ENCODE peak calls at places on chromosomes 3 and 15, in seven cellular contexts. J is effector memory CD8-positive, alpha-beta T cell; X is omental fat pad; H is AG04450; I is RPMI7951; U is stromal cell of bone marrow; T is lower leg skin. F is an unnamed sample.

GRCh38 chr15:48388017-48388936 is 57.0 kb downstream of the DUT start:
- DNase-seq in H (no peak), X (no peak), I (peak), T (no peak), J (no peak), U (no peak), F (no peak)

GRCh38 chr3:52879090-52879489 is 18.3 kb downstream of the STIMATE start:
- DNase-seq in J (no peak), T (no peak), H (no peak), X (no peak), U (no peak), I (no peak), F (no peak)

GRCh38 chr3:58055309-58055708 is 47.1 kb downstream of the FLNB start:
- DNase-seq in U (no peak), X (no peak), H (no peak), I (no peak), T (no peak), J (no peak), F (no peak)

GRCh38 chr15:59792359-59792758 is 103.2 kb upstream of the BNIP2 start:
- DNase-seq in T (no peak), J (peak), X (no peak), U (no peak), H (no peak), I (no peak), F (no peak)

GRCh38 chr3:149278911-149279310 is 54.5 kb downstream of the TM4SF18 start:
- DNase-seq in H (no peak), T (no peak), U (no peak), I (no peak), X (no peak), J (no peak), F (no peak)

GRCh38 chr3:158685151-158685550 is 12.7 kb upstream of the LXN start:
- DNase-seq in U (no peak), H (no peak), X (no peak), I (no peak), J (no peak), T (no peak), F (no peak)

GRCh38 chr3:189833996-189834395 is 202.8 kb downstream of the TP63 start:
- DNase-seq in T (peak), I (peak), H (no peak), X (no peak), U (no peak), J (no peak), F (no peak)

GRCh38 chr15:67064607-67065530 is 533 bp upstream of the SMAD3 start:
- DNase-seq in I (no peak), T (peak), J (peak), X (no peak), U (no peak), H (no peak), F (peak)

GRCh38 chr3:196144383-196145105 is 62.7 kb upstream of the TFRC start:
- DNase-seq in U (peak), T (no peak), H (peak), X (no peak), J (peak), I (no peak), F (no peak)

GRCh38 chr3:56137406-56137805 is 330.9 kb downstream of the ERC2 start:
- DNase-seq in T (no peak), J (no peak), X (no peak), U (peak), I (peak), H (no peak), F (no peak)

GRCh38 chr3:99648496-99648895 is 10.1 kb downstream of the COL8A1 start:
- DNase-seq in J (no peak), I (no peak), U (no peak), T (no peak), H (no peak), X (no peak), F (no peak)

GRCh38 chr3:11059090-11059798 is 66.7 kb downstream of the SLC6A1 start:
- DNase-seq in I (peak), T (peak), J (no peak), H (peak), X (no peak), U (peak), F (peak)

GRCh38 chr15:73683624-73684536 is at the start of gene CD276:
- DNase-seq in U (peak), I (peak), J (no peak), X (peak), T (peak), H (no peak), F (peak)

GRCh38 chr15:68370768-68371151 is 61.2 kb downstream of the ITGA11 start:
- DNase-seq in H (no peak), J (no peak), T (peak), I (no peak), X (no peak), U (no peak), F (no peak)

GRCh38 chr15:61091229-61091628 is 137.9 kb downstream of the RORA start:
- DNase-seq in X (no peak), U (no peak), I (no peak), T (no peak), H (no peak), J (no peak), F (no peak)

GRCh38 chr3:138833908-138834358 is 795 bp downstream of the PIK3CB start:
- DNase-seq in U (peak), T (peak), X (no peak), H (no peak), I (peak), J (no peak), F (no peak)

GRCh38 chr3:42507252-42507651 is 4.8 kb downstream of the VIPR1 start:
- DNase-seq in T (peak), H (no peak), I (no peak), U (no peak), J (no peak), X (no peak), F (peak)

GRCh38 chr15:80403712-80404056 is 498 bp upstream of the ARNT2 start:
- DNase-seq in H (no peak), X (no peak), T (no peak), U (no peak), I (no peak), J (no peak), F (no peak)

GRCh38 chr15:68387288-68388143 is 44.4 kb downstream of the ITGA11 start:
- DNase-seq in T (peak), X (no peak), H (peak), U (no peak), I (no peak), J (no peak), F (no peak)

GRCh38 chr15:60376677-60377095 is 21.1 kb downstream of the ANXA2 start:
- DNase-seq in U (no peak), J (no peak), T (no peak), X (no peak), I (no peak), H (no peak), F (no peak)

GRCh38 chr3:10757821-10758130 is 58.3 kb upstream of the SLC6A11 start:
- DNase-seq in I (no peak), U (no peak), J (no peak), H (no peak), T (peak), X (no peak), F (no peak)

GRCh38 chr3:133254716-133255115 is 145.1 kb upstream of the BFSP2 start:
- DNase-seq in I (peak), T (no peak), U (no peak), J (no peak), X (no peak), H (no peak), F (no peak)

GRCh38 chr15:66815322-66815721 is 113.3 kb downstream of the SMAD6 start:
- DNase-seq in J (no peak), I (peak), X (no peak), U (peak), H (peak), T (no peak), F (no peak)

GRCh38 chr3:12139111-12139511 is 19.6 kb downstream of the TIMP4 start:
- DNase-seq in I (peak), T (no peak), X (no peak), U (peak), J (no peak), H (peak), F (peak)

GRCh38 chr3:64033033-64033432 is 9.7 kb upstream of the PSMD6 start:
- DNase-seq in X (no peak), H (no peak), T (no peak), U (no peak), J (no peak), I (no peak), F (no peak)

GRCh38 chr15:36911322-36911944 is 188.9 kb downstream of the MEIS2 start:
- DNase-seq in X (no peak), J (no peak), U (peak), T (no peak), I (peak), H (peak), F (no peak)

GRCh38 chr3:144314946-144315345 is 343.3 kb downstream of the DIPK2A start:
- DNase-seq in X (no peak), I (no peak), H (no peak), U (no peak), T (no peak), J (no peak), F (no peak)

GRCh38 chr3:83460051-83460450 is 1498.7 kb upstream of the CADM2 start:
- DNase-seq in J (no peak), T (no peak), I (no peak), H (no peak), U (no peak), X (no peak), F (no peak)

GRCh38 chr3:115623414-115623868 is at the start of gene GAP43:
- DNase-seq in T (no peak), X (no peak), I (peak), H (peak), U (peak), J (no peak), F (no peak)

GRCh38 chr3:31244929-31245817 is 287.6 kb upstream of the STT3B start:
- DNase-seq in J (no peak), I (no peak), H (no peak), X (no peak), U (no peak), T (no peak), F (no peak)

GRCh38 chr3:107753494-107753893 is 230.7 kb downstream of the BBX start:
- DNase-seq in X (no peak), J (no peak), U (peak), T (no peak), I (peak), H (no peak), F (peak)

F was measured in transverse colon.